ENCODE peak calls at places on chromosomes 5 and 9, in ten cellular contexts. R is A549; N is stimulated activated CD8-positive, alpha-beta memory T cell treated with anti-CD3 and anti-CD28 coated beads, Interleukin-15, amount 100 ng/mL, for 1 hour; V is activated CD8-positive, alpha-beta memory T cell treated with anti-CD3 and anti-CD28 coated beads for 48 hours; I is iPS-NIHi11; P is T-helper 1 cell; S is ELR; C is fibroblast of lung; B is mesothelial cell of epicardium; Q is lung. L is an unnamed sample.

GRCh38 chr9:124420991-124421543 is 5.8 kb upstream of the PSMB7 start:
- DNase-seq in R (peak; percentile 44), N (no peak), V (no peak), I (no peak), P (no peak), S (no peak), C (no peak), B (no peak), Q (no peak), L (no peak)

GRCh38 chr5:179261301-179262125 is 83.7 kb downstream of the ADAMTS2 start:
- DNase-seq in R (peak; percentile 27), N (no peak), V (no peak), I (peak; percentile 82), P (no peak), S (peak; percentile 59), C (peak; percentile 59), B (no peak), Q (no peak), L (peak; percentile 83)

GRCh38 chr5:154562244-154562861 is 84.3 kb upstream of the HAND1 start:
- DNase-seq in R (no peak), N (no peak), V (no peak), I (no peak), P (no peak), S (no peak), C (no peak), B (no peak), Q (no peak), L (no peak)

GRCh38 chr5:41575110-41575779 is 64.8 kb upstream of the PLCXD3 start:
- DNase-seq in R (no peak), N (no peak), V (no peak), I (peak; percentile 27), P (no peak), S (no peak), C (no peak), B (no peak), Q (no peak), L (peak; percentile 47)

GRCh38 chr5:83026930-83027687 is 50.1 kb downstream of the TMEM167A start:
- DNase-seq in R (no peak), N (no peak), V (no peak), I (peak; percentile 61), P (no peak), S (no peak), C (peak; percentile 42), B (no peak), Q (no peak), L (no peak)

GRCh38 chr5:13217636-13218035 is 726.9 kb downstream of the DNAH5 start:
- DNase-seq in R (no peak), N (no peak), V (no peak), I (no peak), P (no peak), S (no peak), C (no peak), B (no peak), Q (no peak), L (no peak)

GRCh38 chr5:10250804-10251276 is 760 bp downstream of the CCT5 start:
- DNase-seq in R (no peak), N (no peak), V (no peak), I (no peak), P (peak; percentile 45), S (peak; percentile 49), C (peak; percentile 33), B (no peak), Q (no peak), L (no peak)

GRCh38 chr5:150368526-150368925 is 11.0 kb downstream of the TCOF1 start:
- DNase-seq in R (no peak), N (no peak), V (no peak), I (no peak), P (no peak), S (no peak), C (no peak), B (no peak), Q (no peak), L (no peak)

GRCh38 chr5:56019306-56020272 is 24.8 kb upstream of the IL6ST start:
- DNase-seq in R (no peak), N (no peak), V (no peak), I (no peak), P (peak; percentile 34), S (no peak), C (peak; percentile 78), B (no peak), Q (no peak), L (no peak)

GRCh38 chr9:86669442-86669841 is 277.9 kb downstream of the GAS1 start:
- DNase-seq in R (no peak), N (no peak), V (no peak), I (no peak), P (no peak), S (no peak), C (no peak), B (no peak), Q (no peak), L (no peak)

GRCh38 chr5:1479581-1480188 is 34.4 kb upstream of the SLC6A3 start:
- DNase-seq in R (peak; percentile 31), N (no peak), V (no peak), I (peak; percentile 88), P (peak; percentile 26), S (peak; percentile 15), C (peak; percentile 81), B (no peak), Q (no peak), L (peak; percentile 73)

GRCh38 chr5:113112435-113112834 is 135.8 kb downstream of the DCP2 start:
- DNase-seq in R (no peak), N (no peak), V (no peak), I (no peak), P (no peak), S (no peak), C (peak; percentile 66), B (no peak), Q (no peak), L (no peak)

GRCh38 chr9:92171281-92171680 is 56.1 kb upstream of the SPTLC1 start:
- DNase-seq in R (no peak), N (no peak), V (no peak), I (no peak), P (no peak), S (no peak), C (no peak), B (no peak), Q (no peak), L (no peak)

GRCh38 chr9:26954050-26954508 is 2.1 kb upstream of the IFT74 start:
- DNase-seq in R (no peak), N (no peak), V (no peak), I (no peak), P (peak; percentile 60), S (no peak), C (peak; percentile 24), B (no peak), Q (no peak), L (no peak)

GRCh38 chr5:103929310-103930003 is 366.9 kb upstream of the NUDT12 start:
- DNase-seq in R (no peak), N (no peak), V (no peak), I (no peak), P (no peak), S (peak; percentile 76), C (no peak), B (no peak), Q (no peak), L (no peak)

GRCh38 chr9:92911496-92912475 is 33.9 kb upstream of the ZNF484 start:
- DNase-seq in R (peak; percentile 40), N (no peak), V (no peak), I (no peak), P (no peak), S (no peak), C (peak; percentile 19), B (no peak), Q (no peak), L (peak; percentile 55)

GRCh38 chr9:71483457-71483856 is 284.9 kb downstream of the CEMIP2 start:
- DNase-seq in R (no peak), N (no peak), V (no peak), I (no peak), P (no peak), S (no peak), C (no peak), B (no peak), Q (no peak), L (no peak)

GRCh38 chr5:173420108-173420507 is 91.9 kb upstream of the STC2 start:
- DNase-seq in R (no peak), N (no peak), V (no peak), I (no peak), P (no peak), S (no peak), C (no peak), B (no peak), Q (no peak), L (no peak)

L was measured in ecto neural progenitor cell.